ENCODE peak calls at places on chromosomes 2 and 18, in five cellular contexts. One of them, this sample, is unnamed.

GRCh38 chr2:196170681-196171247 is 614 bp downstream of the STK17B start:
- DNase-seq in AG08396: peak; percentile 46
- DNase-seq in T-cell: peak; percentile 34
- DNase-seq in GDM1: peak; percentile 2
- DNase-seq in left kidney: peak; percentile 72
- DNase-seq in this sample: peak; percentile 42

GRCh38 chr2:188042412-188042811 is 249.3 kb upstream of the GULP1 start:
- DNase-seq in GDM1: no peak
- DNase-seq in AG08396: peak; percentile 10
- DNase-seq in left kidney: no peak
- DNase-seq in T-cell: no peak
- DNase-seq in this sample: no peak

GRCh38 chr2:101329026-101329425 is 20.5 kb upstream of the RNF149 start:
- DNase-seq in AG08396: no peak
- DNase-seq in left kidney: no peak
- DNase-seq in T-cell: no peak
- DNase-seq in GDM1: no peak
- DNase-seq in this sample: peak; percentile 12

GRCh38 chr2:6071536-6071935 is 379.4 kb downstream of the SOX11 start:
- DNase-seq in left kidney: peak; percentile 44
- DNase-seq in GDM1: no peak
- DNase-seq in T-cell: no peak
- DNase-seq in AG08396: no peak
- DNase-seq in this sample: no peak

GRCh38 chr2:172639823-172640222 is 83.9 kb downstream of the PDK1 start:
- DNase-seq in left kidney: no peak
- DNase-seq in GDM1: peak; percentile 26
- DNase-seq in T-cell: no peak
- DNase-seq in AG08396: peak; percentile 43
- DNase-seq in this sample: no peak

GRCh38 chr18:50338122-50338521 is 36.7 kb upstream of the SKA1 start:
- DNase-seq in T-cell: no peak
- DNase-seq in AG08396: no peak
- DNase-seq in GDM1: no peak
- DNase-seq in left kidney: no peak
- DNase-seq in this sample: no peak

GRCh38 chr18:61847164-61847791 is 45.5 kb downstream of the RNF152 start:
- DNase-seq in T-cell: no peak
- DNase-seq in GDM1: no peak
- DNase-seq in left kidney: no peak
- DNase-seq in AG08396: no peak
- DNase-seq in this sample: no peak

GRCh38 chr2:121201796-121202195 is 83.2 kb downstream of the TFCP2L1 start:
- DNase-seq in T-cell: no peak
- DNase-seq in left kidney: no peak
- DNase-seq in AG08396: no peak
- DNase-seq in GDM1: no peak
- DNase-seq in this sample: no peak

GRCh38 chr2:203870481-203870880 is 2.9 kb downstream of the CTLA4 start:
- DNase-seq in AG08396: no peak
- DNase-seq in left kidney: no peak
- DNase-seq in GDM1: no peak
- DNase-seq in T-cell: no peak
- DNase-seq in this sample: no peak

GRCh38 chr2:73859721-73860586 is 31.2 kb downstream of the STAMBP start:
- DNase-seq in AG08396: peak; percentile 70
- DNase-seq in T-cell: no peak
- DNase-seq in left kidney: no peak
- DNase-seq in GDM1: no peak
- DNase-seq in this sample: no peak

GRCh38 chr2:167783266-167784070 is 463.9 kb downstream of the STK39 start:
- DNase-seq in left kidney: peak; percentile 39
- DNase-seq in AG08396: no peak
- DNase-seq in T-cell: no peak
- DNase-seq in GDM1: no peak
- DNase-seq in this sample: no peak

GRCh38 chr2:79085382-79085781 is 2.4 kb downstream of the REG1B start:
- DNase-seq in T-cell: no peak
- DNase-seq in AG08396: no peak
- DNase-seq in left kidney: no peak
- DNase-seq in GDM1: no peak
- DNase-seq in this sample: no peak

GRCh38 chr2:3377279-3377611 is 373 bp downstream of the EIPR1 start:
- DNase-seq in GDM1: peak; percentile 33
- DNase-seq in AG08396: peak; percentile 66
- DNase-seq in T-cell: peak; percentile 5
- DNase-seq in left kidney: peak; percentile 84
- DNase-seq in this sample: no peak

GRCh38 chr2:235216901-235217300 is 265.1 kb downstream of the SH3BP4 start:
- DNase-seq in GDM1: no peak
- DNase-seq in AG08396: no peak
- DNase-seq in left kidney: peak; percentile 55
- DNase-seq in T-cell: no peak
- DNase-seq in this sample: no peak

GRCh38 chr2:17282826-17283225 is 235.4 kb downstream of the RAD51AP2 start:
- DNase-seq in T-cell: no peak
- DNase-seq in left kidney: no peak
- DNase-seq in GDM1: no peak
- DNase-seq in AG08396: no peak
- DNase-seq in this sample: no peak

GRCh38 chr2:107255744-107256143 is 369.8 kb upstream of the ST6GAL2 start:
- DNase-seq in AG08396: no peak
- DNase-seq in T-cell: no peak
- DNase-seq in left kidney: no peak
- DNase-seq in GDM1: no peak
- DNase-seq in this sample: no peak

GRCh38 chr2:162301151-162301804 is 17.2 kb downstream of the IFIH1 start:
- DNase-seq in left kidney: peak; percentile 71
- DNase-seq in AG08396: peak; percentile 31
- DNase-seq in GDM1: peak; percentile 12
- DNase-seq in T-cell: peak; percentile 39
- DNase-seq in this sample: peak; percentile 33

GRCh38 chr2:105896765-105897163 is 152.1 kb downstream of the NCK2 start:
- DNase-seq in left kidney: no peak
- DNase-seq in AG08396: no peak
- DNase-seq in T-cell: no peak
- DNase-seq in GDM1: no peak
- DNase-seq in this sample: no peak

This sample was measured in T-helper 1 cell.